ENCODE peak calls at places on chromosomes 6 and 20, in five cellular contexts. M is HCT116, V is heart left ventricle, C is A549, S is pancreas. J is an unnamed sample.

GRCh38 chr6:135280375-135281136 is 99.4 kb downstream of the MYB start:
- DNase-seq in S (no peak), C (no peak), M (no peak), V (no peak), J (no peak)

GRCh38 chr20:10090588-10091166 is 55.9 kb downstream of the ANKEF1 start:
- DNase-seq in C (peak; percentile 57), S (peak; percentile 78), V (peak; percentile 31), M (peak; percentile 38), J (no peak)

GRCh38 chr6:166786704-166787293 is 159.7 kb upstream of the RPS6KA2 start:
- DNase-seq in S (no peak), C (peak; percentile 31), M (peak; percentile 62), V (no peak), J (no peak)

GRCh38 chr6:89938014-89938413 is 43.7 kb downstream of the GJA10 start:
- DNase-seq in S (no peak), C (no peak), V (no peak), M (no peak), J (no peak)

GRCh38 chr6:109493865-109494264 is 10.8 kb upstream of the ZBTB24 start:
- DNase-seq in S (no peak), V (no peak), M (no peak), C (no peak), J (no peak)

GRCh38 chr20:4375881-4376280 is 345.8 kb upstream of the PRND start:
- DNase-seq in S (no peak), V (no peak), C (no peak), M (no peak), J (no peak)

GRCh38 chr6:37308084-37308817 is 45.5 kb upstream of the RNF8 start:
- DNase-seq in S (no peak), C (no peak), V (no peak), M (no peak), J (no peak)

GRCh38 chr6:15892369-15892768 is 229.5 kb upstream of the DTNBP1 start:
- DNase-seq in M (no peak), C (no peak), S (no peak), V (no peak), J (no peak)

GRCh38 chr6:24949020-24949569 is 13.3 kb upstream of the RIPOR2 start:
- DNase-seq in M (no peak), V (no peak), C (no peak), S (no peak), J (no peak)

GRCh38 chr20:5448449-5449118 is 131.8 kb upstream of the PROKR2 start:
- DNase-seq in S (peak; percentile 14), M (peak; percentile 38), C (peak; percentile 70), V (no peak), J (no peak)

GRCh38 chr6:66210964-66211363 is 503.9 kb upstream of the EYS start:
- DNase-seq in M (no peak), C (no peak), S (no peak), V (no peak), J (no peak)

GRCh38 chr6:109513571-109514071 is 30.6 kb upstream of the ZBTB24 start:
- DNase-seq in S (no peak), V (no peak), M (no peak), C (no peak), J (no peak)

GRCh38 chr6:11492444-11493300 is 44.9 kb upstream of the TMEM170B start:
- DNase-seq in C (no peak), M (no peak), V (no peak), S (no peak), J (no peak)

GRCh38 chr6:166166314-166167257 is 1.1 kb downstream of the TBXT start:
- DNase-seq in M (no peak), S (no peak), V (no peak), C (no peak), J (no peak)

GRCh38 chr6:163579880-163580295 is 165.4 kb downstream of the QKI start:
- DNase-seq in V (no peak), M (no peak), S (no peak), C (no peak), J (no peak)

GRCh38 chr6:64050586-64050985 is 415.0 kb downstream of the PHF3 start:
- DNase-seq in M (no peak), V (no peak), C (no peak), S (no peak), J (no peak)

GRCh38 chr6:137882225-137882961 is 15.3 kb downstream of the TNFAIP3 start:
- DNase-seq in M (no peak), S (no peak), V (no peak), C (no peak), J (no peak)

GRCh38 chr6:82955841-82956240 is 109.8 kb downstream of the UBE3D start:
- DNase-seq in V (no peak), S (no peak), M (no peak), C (no peak), J (no peak)

GRCh38 chr6:130717657-130718056 is 109.5 kb upstream of the SMLR1 start:
- DNase-seq in M (no peak), V (no peak), C (no peak), S (no peak), J (no peak)

GRCh38 chr20:36384022-36384619 is 78.0 kb downstream of the DLGAP4 start:
- DNase-seq in M (peak; percentile 31), S (no peak), V (no peak), C (no peak), J (no peak)

GRCh38 chr6:42239333-42239732 is 21.7 kb upstream of the MRPS10 start:
- DNase-seq in M (no peak), V (no peak), S (no peak), C (no peak), J (no peak)

GRCh38 chr6:42237857-42238256 is 20.2 kb upstream of the MRPS10 start:
- DNase-seq in V (no peak), S (no peak), C (no peak), M (no peak), J (no peak)

GRCh38 chr6:42236680-42237473 is 19.2 kb upstream of the MRPS10 start:
- DNase-seq in C (no peak), M (no peak), S (no peak), V (no peak), J (no peak)

GRCh38 chr6:42239736-42240375 is 22.2 kb upstream of the MRPS10 start:
- DNase-seq in S (no peak), C (no peak), V (no peak), M (no peak), J (no peak)

GRCh38 chr6:42236030-42236429 is 18.4 kb upstream of the MRPS10 start:
- DNase-seq in C (no peak), S (no peak), M (no peak), V (no peak), J (no peak)
- H3K27ac ChIP-seq in C (no peak overlapping the region), S (no peak overlapping the region), M (no peak overlapping the region), V (no peak overlapping the region), J (no peak overlapping the region)

GRCh38 chr6:111658445-111659154 is 52.9 kb upstream of the TRAF3IP2 start:
- DNase-seq in M (no peak), C (no peak), S (no peak), V (no peak), J (no peak)

GRCh38 chr6:111653961-111654360 is 48.3 kb upstream of the TRAF3IP2 start:
- DNase-seq in V (no peak), C (no peak), S (no peak), M (no peak), J (no peak)

GRCh38 chr6:111653434-111653833 is 47.8 kb upstream of the TRAF3IP2 start:
- DNase-seq in V (no peak), M (no peak), S (no peak), C (no peak), J (no peak)

GRCh38 chr6:111660531-111660930 is 54.9 kb upstream of the TRAF3IP2 start:
- DNase-seq in C (no peak), V (no peak), M (no peak), S (no peak), J (no peak)

DNA sequence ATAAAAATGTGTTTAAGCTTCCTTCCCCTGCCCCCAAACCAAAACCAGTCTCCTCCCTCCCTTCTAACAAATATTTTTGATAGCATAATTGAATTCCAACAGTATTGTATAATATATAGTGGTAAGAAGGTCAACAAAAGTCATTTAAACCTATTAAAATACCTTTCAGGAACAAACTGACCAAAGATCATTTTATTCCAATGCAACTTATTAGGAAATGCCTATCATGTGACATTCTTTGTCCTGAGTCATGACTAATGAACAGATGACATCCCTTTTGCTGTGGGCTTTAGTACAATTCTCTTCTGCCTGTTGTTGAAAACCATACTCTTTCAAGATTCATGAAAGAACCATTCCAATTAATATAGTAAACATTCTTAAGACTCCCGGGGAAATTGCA is 51.5 kb upstream of the TRAF3IP2 start:
- DNase-seq in V (no peak), C (no peak), S (no peak), M (no peak), J (no peak)
- H3K27ac ChIP-seq in V (no peak overlapping the region), C (peak overlapping the region; percentile 52), S (no peak overlapping the region), M (no peak overlapping the region), J (no peak overlapping the region)

DNA sequence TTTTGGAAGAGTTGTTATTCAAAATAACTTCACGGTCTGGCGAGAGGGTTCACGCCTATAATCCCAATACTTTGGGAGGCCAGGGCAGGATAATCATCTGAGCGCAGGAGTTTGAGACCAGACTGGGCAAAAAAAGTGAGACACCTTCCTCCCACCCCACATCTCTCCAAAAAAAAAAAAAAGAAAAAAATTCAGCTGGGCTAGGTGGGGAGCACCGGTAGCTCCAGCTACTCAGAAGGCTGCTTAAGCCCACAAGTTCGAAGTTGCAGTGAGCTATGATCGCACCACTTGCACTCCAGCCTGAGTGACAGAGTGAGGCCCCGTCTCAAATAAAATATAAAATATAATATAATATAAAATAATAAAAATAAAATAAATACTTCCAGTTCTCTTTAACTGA is 10.4 kb downstream of the OR2B2 start:
- DNase-seq in M (peak; percentile 6), V (no peak), C (no peak), S (no peak), J (no peak)
- H3K27ac ChIP-seq in M (peak overlapping the region; percentile 76), V (no peak overlapping the region), C (no peak overlapping the region), S (no peak overlapping the region), J (no peak overlapping the region)

GRCh38 chr6:80548496-80548895 is 442.0 kb downstream of the BCKDHB start:
- DNase-seq in V (no peak), S (no peak), M (no peak), C (no peak), J (no peak)
- H3K27ac ChIP-seq in V (no peak overlapping the region), S (no peak overlapping the region), M (no peak overlapping the region), C (no peak overlapping the region), J (no peak overlapping the region)

GRCh38 chr20:24993337-24994185 is 1.0 kb upstream of the APMAP start:
- DNase-seq in M (no peak), S (no peak), C (peak; percentile 71), V (no peak), J (no peak)

GRCh38 chr20:24991897-24992419 is 593 bp downstream of the APMAP start:
- DNase-seq in M (no peak), S (no peak), C (peak; percentile 28), V (peak; percentile 37), J (no peak)

GRCh38 chr20:24994186-24994465 is 1.6 kb upstream of the APMAP start:
- DNase-seq in S (no peak), M (no peak), V (no peak), C (no peak), J (no peak)

GRCh38 chr20:24990810-24991252 is 1.7 kb downstream of the APMAP start:
- DNase-seq in V (no peak), S (no peak), C (no peak), M (no peak), J (no peak)

GRCh38 chr20:24992420-24993205 is at the start of gene APMAP:
- DNase-seq in C (peak; percentile 97), S (peak; percentile 93), M (peak; percentile 77), V (peak; percentile 96), J (peak; percentile 96)
- H3K27ac ChIP-seq in C (peak within 1 kb of the TSS; percentile 86), S (peak within 1 kb of the TSS; percentile 84), M (peak within 1 kb of the TSS; percentile 71), V (peak within 1 kb of the TSS; percentile 99), J (peak within 1 kb of the TSS; percentile 92)

GRCh38 chr6:56483929-56484328 is 158.8 kb downstream of the DST start:
- DNase-seq in V (no peak), C (no peak), M (no peak), S (no peak), J (no peak)
- H3K27ac ChIP-seq in V (no peak overlapping the region), C (no peak overlapping the region), M (no peak overlapping the region), S (no peak overlapping the region), J (no peak overlapping the region)

GRCh38 chr6:85644374-85644762 is 1.7 kb upstream of the SYNCRIP start:
- DNase-seq in C (no peak), S (no peak), M (no peak), V (no peak), J (no peak)
- H3K27ac ChIP-seq in C (peak overlapping the region; percentile 99), S (peak overlapping the region; percentile 99), M (peak overlapping the region; percentile 98), V (peak overlapping the region; percentile 98), J (peak overlapping the region; percentile 94)